ENCODE peak calls at places on chromosome 15, in five cellular contexts. One of them, this sample, is unnamed. For H3K9me3 and H3K4me1, the result is how much of the 10 kb centered on the place peaks cover.

GRCh38 chr15:42066764-42067415 is 27.5 kb downstream of the PLA2G4D start:
- DNase-seq in Peyer's patch: no peak
- DNase-seq in SJSA1: no peak
- DNase-seq in fibroblast of lung: no peak
- DNase-seq in endodermal cell: no peak
- DNase-seq in this sample: no peak

GRCh38 chr15:57562220-57562769 is 29.4 kb upstream of the MYZAP start:
- DNase-seq in Peyer's patch: no peak
- DNase-seq in SJSA1: no peak
- DNase-seq in endodermal cell: no peak
- DNase-seq in fibroblast of lung: no peak
- DNase-seq in this sample: no peak

GRCh38 chr15:67240235-67241131 is 14.0 kb downstream of the AAGAB start:
- DNase-seq in endodermal cell: no peak
- DNase-seq in Peyer's patch: no peak
- DNase-seq in SJSA1: peak
- DNase-seq in fibroblast of lung: no peak
- DNase-seq in this sample: peak

GRCh38 chr15:58064119-58065010 is 1.1 kb downstream of the ALDH1A2 start:
- DNase-seq in fibroblast of lung: peak
- DNase-seq in SJSA1: no peak
- DNase-seq in endodermal cell: no peak
- DNase-seq in Peyer's patch: no peak
- DNase-seq in this sample: no peak

GRCh38 chr15:86444527-86444926 is 364.9 kb downstream of the AGBL1 start:
- DNase-seq in SJSA1: no peak
- DNase-seq in endodermal cell: peak
- DNase-seq in fibroblast of lung: no peak
- DNase-seq in Peyer's patch: no peak
- DNase-seq in this sample: no peak

GRCh38 chr15:42094512-42094963 is at the start of gene PLA2G4D:
- DNase-seq in SJSA1: no peak
- DNase-seq in Peyer's patch: no peak
- DNase-seq in endodermal cell: no peak
- DNase-seq in fibroblast of lung: no peak
- DNase-seq in this sample: no peak

GRCh38 chr15:70440416-70441138 is 322.8 kb downstream of the UACA start:
- DNase-seq in Peyer's patch: no peak
- DNase-seq in SJSA1: no peak
- DNase-seq in fibroblast of lung: no peak
- DNase-seq in endodermal cell: no peak
- DNase-seq in this sample: no peak

GRCh38 chr15:85792872-85793621 is 1.7 kb downstream of the KLHL25 start:
- DNase-seq in endodermal cell: no peak
- DNase-seq in fibroblast of lung: no peak
- DNase-seq in SJSA1: no peak
- DNase-seq in Peyer's patch: no peak
- DNase-seq in this sample: no peak

GRCh38 chr15:49215768-49216739 is 46.0 kb downstream of the GALK2 start:
- DNase-seq in fibroblast of lung: no peak
- DNase-seq in Peyer's patch: no peak
- DNase-seq in endodermal cell: peak
- DNase-seq in SJSA1: no peak
- DNase-seq in this sample: no peak

GRCh38 chr15:96064351-96064756 is 266.1 kb upstream of the NR2F2 start:
- DNase-seq in endodermal cell: no peak
- DNase-seq in Peyer's patch: no peak
- DNase-seq in fibroblast of lung: peak
- DNase-seq in SJSA1: no peak
- DNase-seq in this sample: no peak

GRCh38 chr15:55407631-55407948 is 569 bp downstream of the CCPG1 start:
- DNase-seq in Peyer's patch: no peak
- DNase-seq in fibroblast of lung: peak
- DNase-seq in endodermal cell: no peak
- DNase-seq in SJSA1: no peak
- DNase-seq in this sample: no peak

GRCh38 chr15:74633781-74634180 is 18.1 kb downstream of the CLK3 start:
- DNase-seq in Peyer's patch: no peak
- DNase-seq in endodermal cell: peak
- DNase-seq in fibroblast of lung: no peak
- DNase-seq in SJSA1: no peak
- DNase-seq in this sample: no peak
- H3K27ac ChIP-seq in Peyer's patch: no peak
- H3K27ac ChIP-seq in endodermal cell: no peak
- H3K27ac ChIP-seq in fibroblast of lung: no peak
- H3K27ac ChIP-seq in SJSA1: no peak
- H3K27ac ChIP-seq in this sample: no peak

GRCh38 chr15:37653018-37653417 is 281.4 kb upstream of the TMCO5A start:
- DNase-seq in fibroblast of lung: no peak
- DNase-seq in SJSA1: no peak
- DNase-seq in endodermal cell: peak
- DNase-seq in Peyer's patch: no peak
- DNase-seq in this sample: no peak
- H3K9me3 ChIP-seq in fibroblast of lung: under half
- H3K9me3 ChIP-seq in SJSA1: under half
- H3K9me3 ChIP-seq in endodermal cell: under half
- H3K9me3 ChIP-seq in Peyer's patch: under half
- H3K9me3 ChIP-seq in this sample: under half

DNA sequence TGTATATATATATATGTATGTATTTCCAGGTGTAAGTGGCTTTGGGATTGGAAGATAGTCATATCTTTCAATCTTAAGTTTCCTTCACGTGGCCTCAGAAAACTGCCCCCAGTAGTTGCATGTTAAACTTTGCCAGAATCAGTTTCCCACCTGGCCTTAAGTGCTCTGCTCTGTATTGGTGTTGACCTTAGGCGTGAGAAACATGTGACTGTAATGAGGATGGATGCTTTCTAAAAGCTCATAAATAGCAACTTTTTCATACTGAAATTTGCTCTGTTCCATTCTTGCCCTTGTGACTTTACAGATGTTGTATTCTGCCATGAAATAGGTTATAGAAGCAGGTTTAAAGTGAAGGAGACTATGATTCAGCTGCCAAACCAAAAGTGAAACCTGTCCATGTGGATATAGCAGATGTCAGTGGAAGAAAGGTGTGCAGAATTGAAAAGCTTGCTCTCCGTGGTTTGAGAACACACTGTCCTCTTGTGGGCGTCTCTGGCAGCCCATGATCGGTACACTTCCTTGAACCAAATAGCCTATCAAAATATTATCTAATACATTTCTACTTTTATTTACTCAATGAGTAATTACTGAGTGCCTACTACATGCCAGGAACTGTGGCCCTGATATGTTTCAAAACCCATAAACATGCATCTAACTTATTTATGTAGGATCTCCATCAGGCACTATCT is 15.8 kb downstream of the SCG5 start:
- DNase-seq in Peyer's patch: no peak
- DNase-seq in endodermal cell: no peak
- DNase-seq in SJSA1: no peak
- DNase-seq in fibroblast of lung: no peak
- DNase-seq in this sample: no peak
- H3K4me1 ChIP-seq in Peyer's patch: under half
- H3K4me1 ChIP-seq in endodermal cell: under half
- H3K4me1 ChIP-seq in SJSA1: under half
- H3K4me1 ChIP-seq in fibroblast of lung: under half
- H3K4me1 ChIP-seq in this sample: under half

GRCh38 chr15:50377867-50378751 is 23.1 kb upstream of the GABPB1 start:
- DNase-seq in SJSA1: no peak
- DNase-seq in Peyer's patch: no peak
- DNase-seq in fibroblast of lung: no peak
- DNase-seq in endodermal cell: no peak
- DNase-seq in this sample: no peak
- H3K27ac ChIP-seq in SJSA1: no peak
- H3K27ac ChIP-seq in Peyer's patch: no peak
- H3K27ac ChIP-seq in fibroblast of lung: no peak
- H3K27ac ChIP-seq in endodermal cell: no peak
- H3K27ac ChIP-seq in this sample: no peak

DNA sequence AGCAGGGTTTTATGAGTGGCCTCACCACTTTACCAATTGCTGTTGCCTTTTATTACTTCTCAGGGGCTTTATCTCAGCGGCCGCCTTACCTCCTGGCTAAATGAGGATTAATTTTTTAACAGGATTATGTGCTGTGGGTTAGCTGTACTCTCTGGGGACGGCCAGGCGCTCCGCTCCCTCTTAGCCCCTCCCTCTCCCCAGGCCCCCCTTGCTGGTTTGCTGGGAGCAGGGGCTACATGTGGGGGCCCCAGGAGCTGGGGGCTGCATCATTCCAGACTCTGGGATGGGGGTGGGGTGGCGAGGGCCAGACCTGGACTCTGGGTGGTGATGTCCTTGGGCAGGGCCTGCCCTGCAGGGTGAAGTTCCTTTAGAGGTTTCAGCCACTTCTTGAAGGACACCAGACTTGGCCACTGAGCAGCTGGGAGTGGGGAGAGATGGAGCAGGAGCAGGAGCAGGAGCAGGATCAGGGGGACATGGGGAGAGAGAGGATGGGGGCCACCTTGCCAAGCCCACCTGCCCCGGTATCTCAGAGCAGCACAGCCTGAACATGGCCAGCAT is 196.1 kb downstream of the GOLGA6L6 start:
- DNase-seq in endodermal cell: no peak
- DNase-seq in SJSA1: no peak
- DNase-seq in Peyer's patch: peak
- DNase-seq in fibroblast of lung: no peak
- DNase-seq in this sample: no peak
- H3K9me3 ChIP-seq in endodermal cell: half or more
- H3K9me3 ChIP-seq in SJSA1: under half
- H3K9me3 ChIP-seq in Peyer's patch: under half
- H3K9me3 ChIP-seq in fibroblast of lung: under half
- H3K9me3 ChIP-seq in this sample: under half

DNA sequence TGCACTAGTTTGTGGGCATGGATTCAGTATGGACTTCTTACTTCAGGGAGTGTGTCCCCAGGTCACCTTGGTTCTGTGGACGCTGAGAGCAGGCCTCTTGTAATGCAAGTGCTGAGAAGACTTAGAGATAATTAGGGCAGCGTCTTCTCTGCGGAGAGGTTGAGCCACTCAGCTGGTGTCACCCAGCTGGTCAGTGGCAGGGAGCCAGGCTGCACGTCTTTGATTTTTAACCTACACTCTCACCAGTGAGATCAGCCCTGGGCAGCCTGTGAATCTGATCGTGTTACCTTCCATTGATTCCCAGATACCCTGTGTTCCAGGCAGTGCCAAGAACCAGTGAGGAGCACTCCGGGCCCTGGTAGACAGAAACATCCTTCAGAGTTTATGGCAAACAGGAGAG is 92.6 kb downstream of the SLCO3A1 start:
- DNase-seq in Peyer's patch: no peak
- DNase-seq in endodermal cell: no peak
- DNase-seq in SJSA1: no peak
- DNase-seq in fibroblast of lung: no peak
- DNase-seq in this sample: no peak
- H3K4me1 ChIP-seq in Peyer's patch: under half
- H3K4me1 ChIP-seq in endodermal cell: under half
- H3K4me1 ChIP-seq in SJSA1: under half
- H3K4me1 ChIP-seq in fibroblast of lung: under half
- H3K4me1 ChIP-seq in this sample: under half

DNA sequence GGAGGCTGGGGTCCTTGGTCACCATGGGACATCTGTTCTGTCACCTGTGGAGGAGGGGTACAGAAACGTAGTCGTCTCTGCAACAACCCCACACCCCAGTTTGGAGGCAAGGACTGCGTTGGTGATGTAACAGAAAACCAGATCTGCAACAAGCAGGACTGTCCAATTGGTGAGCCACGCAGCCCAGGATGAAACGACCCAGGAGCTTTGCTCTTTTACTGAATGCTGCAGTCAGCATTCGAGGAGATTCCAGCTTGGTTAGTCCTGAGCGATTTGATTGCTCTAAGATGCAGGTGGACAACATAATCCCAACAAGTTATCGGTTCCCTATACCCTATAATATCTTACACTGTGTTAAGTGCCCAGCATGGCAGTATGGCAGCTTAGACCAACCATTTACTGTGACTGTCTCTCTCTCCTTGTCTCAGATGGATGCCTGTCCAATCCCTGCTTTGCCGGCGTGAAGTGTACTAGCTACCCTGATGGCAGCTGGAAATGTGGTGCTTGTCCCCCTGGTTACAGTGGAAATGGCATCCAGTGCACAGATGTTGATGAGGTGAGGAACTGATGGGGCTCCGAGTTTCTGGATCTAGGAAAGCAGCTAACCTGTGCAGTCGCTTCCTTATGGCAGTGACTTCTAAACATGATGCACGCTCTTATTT is 7.8 kb downstream of the THBS1 start:
- DNase-seq in fibroblast of lung: peak
- DNase-seq in SJSA1: no peak
- DNase-seq in Peyer's patch: no peak
- DNase-seq in endodermal cell: no peak
- DNase-seq in this sample: no peak
- H3K27ac ChIP-seq in fibroblast of lung: peak
- H3K27ac ChIP-seq in SJSA1: no peak
- H3K27ac ChIP-seq in Peyer's patch: no peak
- H3K27ac ChIP-seq in endodermal cell: no peak
- H3K27ac ChIP-seq in this sample: no peak

GRCh38 chr15:79425591-79426295 is 6.4 kb upstream of the MINAR1 start:
- DNase-seq in fibroblast of lung: no peak
- DNase-seq in endodermal cell: no peak
- DNase-seq in Peyer's patch: no peak
- DNase-seq in SJSA1: no peak
- DNase-seq in this sample: no peak
- H3K9me3 ChIP-seq in fibroblast of lung: under half
- H3K9me3 ChIP-seq in endodermal cell: under half
- H3K9me3 ChIP-seq in Peyer's patch: under half
- H3K9me3 ChIP-seq in SJSA1: under half
- H3K9me3 ChIP-seq in this sample: under half

This sample was measured in CD8-positive, alpha-beta memory T cell.